ENCODE peak calls at places on chromosome 7, in ten cellular contexts. Y is ovary, H is A549, S is tibial nerve, X is H1, R is esophagus muscularis mucosa, W is upper lobe of left lung, Q is GM12878, U is suprapubic skin, V is sigmoid colon. A is an unnamed sample.

GRCh38 chr7:152931583-152931982 is 172.0 kb downstream of the ACTR3B start:
- DNase-seq in Y (no peak), H (no peak), S (no peak), X (no peak), R (no peak), W (no peak), Q (no peak), U (no peak), V (no peak), A (no peak)

GRCh38 chr7:6420680-6421079 is 27.1 kb downstream of the DAGLB start:
- DNase-seq in Y (no peak), H (no peak), S (no peak), X (no peak), R (no peak), W (no peak), Q (no peak), U (no peak), V (no peak), A (no peak)

GRCh38 chr7:8065356-8065813 is 96.8 kb downstream of the GLCCI1 start:
- DNase-seq in Y (no peak), H (no peak), S (no peak), X (no peak), R (no peak), W (no peak), Q (no peak), U (no peak), V (no peak), A (no peak)

GRCh38 chr7:1666779-1667565 is 3.1 kb upstream of the ELFN1 start:
- DNase-seq in Y (no peak), H (peak; percentile 62), S (no peak), X (peak; percentile 58), R (no peak), W (no peak), Q (no peak), U (peak; percentile 58), V (peak; percentile 36), A (no peak)

GRCh38 chr7:156999611-157000046 is 10.8 kb downstream of the MNX1 start:
- DNase-seq in Y (no peak), H (no peak), S (no peak), X (peak; percentile 70), R (no peak), W (no peak), Q (no peak), U (no peak), V (no peak), A (peak; percentile 46)

GRCh38 chr7:94584113-94584512 is 71.8 kb downstream of the SGCE start:
- DNase-seq in Y (no peak), H (no peak), S (no peak), X (no peak), R (no peak), W (peak; percentile 49), Q (no peak), U (no peak), V (no peak), A (no peak)

GRCh38 chr7:91411062-91411461 is 146.8 kb downstream of the FZD1 start:
- DNase-seq in Y (no peak), H (no peak), S (no peak), X (no peak), R (no peak), W (no peak), Q (no peak), U (no peak), V (no peak), A (no peak)

GRCh38 chr7:24885305-24885704 is 94.7 kb downstream of the OSBPL3 start:
- DNase-seq in Y (no peak), H (no peak), S (no peak), X (no peak), R (no peak), W (peak; percentile 63), Q (no peak), U (no peak), V (no peak), A (no peak)

GRCh38 chr7:50346548-50347497 is 42.3 kb downstream of the IKZF1 start:
- DNase-seq in Y (no peak), H (no peak), S (no peak), X (no peak), R (no peak), W (no peak), Q (no peak), U (no peak), V (no peak), A (no peak)

GRCh38 chr7:77202544-77202976 is 2.9 kb upstream of the FGL2 start:
- DNase-seq in Y (no peak), H (no peak), S (no peak), X (no peak), R (no peak), W (no peak), Q (peak; percentile 83), U (no peak), V (no peak), A (peak; percentile 37)

GRCh38 chr7:77200542-77200941 is 923 bp upstream of the FGL2 start:
- DNase-seq in Y (no peak), H (no peak), S (no peak), X (no peak), R (no peak), W (no peak), Q (no peak), U (no peak), V (no peak), A (no peak)

GRCh38 chr7:77197135-77197534 is 2.5 kb downstream of the FGL2 start:
- DNase-seq in Y (no peak), H (no peak), S (no peak), X (no peak), R (no peak), W (no peak), Q (no peak), U (no peak), V (no peak), A (peak; percentile 35)

DNA sequence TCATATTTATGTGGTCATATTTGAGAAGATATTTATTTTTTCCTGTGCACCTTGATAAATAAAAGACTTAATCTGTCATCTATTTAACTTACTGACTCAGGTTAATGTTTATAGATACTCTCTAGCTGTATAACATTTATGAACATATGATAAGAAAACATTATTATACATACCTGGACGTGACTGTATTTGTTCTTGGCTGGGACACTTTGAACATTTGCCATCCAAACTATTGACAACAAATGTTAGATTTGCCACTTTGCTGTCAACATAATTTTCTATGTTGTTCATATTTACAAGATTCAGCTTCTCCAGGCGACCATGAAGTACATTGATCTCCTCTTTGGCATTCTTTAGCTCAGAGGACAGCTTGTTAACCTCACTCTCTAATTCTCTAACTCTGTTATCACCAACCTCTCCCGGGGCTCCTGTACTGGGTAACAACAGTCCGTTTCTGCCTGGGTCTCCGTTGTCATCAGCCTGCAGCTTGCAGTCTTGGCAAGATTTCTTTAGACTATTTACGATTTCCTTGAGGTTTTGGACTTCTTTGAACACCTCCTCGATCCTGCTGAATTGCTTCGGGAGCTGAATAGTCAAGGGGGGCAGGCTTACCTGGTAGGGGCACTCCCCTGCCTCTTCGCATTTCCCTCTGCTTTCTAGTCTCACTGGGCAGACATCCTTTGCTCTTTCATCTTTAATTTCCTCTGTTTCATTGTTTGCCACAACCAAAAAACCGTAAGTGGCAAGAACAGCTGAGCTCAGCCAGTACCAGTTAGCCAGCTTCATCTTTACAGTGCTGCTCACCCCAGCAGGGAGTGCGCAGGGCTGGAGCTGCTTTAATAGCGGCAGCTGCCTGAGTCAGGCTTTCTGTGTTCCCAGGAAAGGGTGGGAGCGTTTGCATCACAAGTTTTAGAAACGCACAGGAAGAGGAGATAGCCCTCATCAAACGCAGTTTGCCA is at the start of gene FGL2:
- DNase-seq in Y (peak; percentile 61), H (no peak), S (peak; percentile 55), X (peak; percentile 47), R (no peak), W (peak; percentile 70), Q (no peak), U (peak; percentile 85), V (peak; percentile 89), A (peak; percentile 75)
- TF ChIP-seq POLR2A in Y (no peak), H (no peak), S (peak; percentile 52), X (no peak), R (no peak), W (no peak), Q (no peak), U (peak; percentile 58), V (no peak), A (peak; percentile 56)

GRCh38 chr7:74470504-74470903 is 16.8 kb downstream of the GTF2IRD1 start:
- DNase-seq in Y (no peak), H (no peak), S (no peak), X (no peak), R (no peak), W (no peak), Q (no peak), U (no peak), V (no peak), A (no peak)
- H3K4me3 ChIP-seq in Y (no peak overlapping the region), H (no peak overlapping the region), S (no peak overlapping the region), X (no peak overlapping the region), R (no peak overlapping the region), W (no peak overlapping the region), Q (no peak overlapping the region), U (no peak overlapping the region), V (no peak overlapping the region), A (no peak overlapping the region)

GRCh38 chr7:28269700-28270361 is 89.2 kb upstream of the JAZF1 start:
- DNase-seq in Y (no peak), H (no peak), S (no peak), X (no peak), R (no peak), W (no peak), Q (no peak), U (no peak), V (no peak), A (no peak)

GRCh38 chr7:28267012-28267411 is 86.4 kb upstream of the JAZF1 start:
- DNase-seq in Y (no peak), H (no peak), S (no peak), X (no peak), R (no peak), W (no peak), Q (no peak), U (no peak), V (no peak), A (no peak)

GRCh38 chr7:28266377-28266776 is 85.8 kb upstream of the JAZF1 start:
- DNase-seq in Y (no peak), H (no peak), S (no peak), X (no peak), R (no peak), W (no peak), Q (no peak), U (no peak), V (no peak), A (no peak)

GRCh38 chr7:28272461-28272877 is 91.9 kb upstream of the JAZF1 start:
- DNase-seq in Y (peak; percentile 55), H (peak; percentile 43), S (no peak), X (no peak), R (no peak), W (peak; percentile 24), Q (no peak), U (peak; percentile 62), V (peak; percentile 70), A (peak; percentile 25)

DNA sequence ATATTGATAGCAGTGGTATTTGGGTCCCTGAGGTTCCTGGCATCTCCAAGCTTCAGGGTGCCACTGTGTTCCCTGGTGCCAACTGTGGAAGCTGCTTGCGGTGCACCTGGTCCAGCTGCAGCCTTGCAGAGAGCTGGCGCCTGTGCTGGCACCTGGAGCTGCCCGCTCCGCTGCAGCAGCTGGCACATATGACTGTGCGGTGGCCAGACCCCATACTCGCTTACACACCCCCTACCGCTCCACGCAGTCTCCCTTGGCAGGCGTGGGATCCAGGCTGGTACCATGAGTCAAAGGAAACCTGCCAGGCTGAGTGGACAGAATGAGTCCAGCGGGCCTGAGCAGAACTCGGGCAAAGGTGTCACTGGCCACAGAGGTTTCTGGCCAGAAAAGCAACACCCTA is 89.9 kb upstream of the JAZF1 start:
- DNase-seq in Y (no peak), H (no peak), S (no peak), X (no peak), R (no peak), W (no peak), Q (no peak), U (no peak), V (no peak), A (no peak)
- TF ChIP-seq EP300 in Y (no peak), H (no peak), S (no peak), X (no peak), R (no peak), W (no peak), Q (no peak), U (no peak), V (no peak), A (no peak)

GRCh38 chr7:74092964-74093339 is 9.3 kb downstream of the LIMK1 start:
- DNase-seq in Y (peak; percentile 60), H (no peak), S (peak; percentile 45), X (no peak), R (no peak), W (peak; percentile 72), Q (peak; percentile 60), U (peak; percentile 79), V (peak; percentile 76), A (peak; percentile 61)
- TF ChIP-seq POLR2A in Y (no peak), H (no peak), S (no peak), X (no peak), R (no peak), W (no peak), Q (peak; percentile 84), U (no peak), V (no peak), A (no peak)